ENCODE peak calls at places on chromosomes 12 and 14, in seven cellular contexts. One of them, this sample, is unnamed.

GRCh38 chr12:108235231-108235959 is 103.7 kb downstream of the CMKLR1 start:
- DNase-seq in SK-N-SH: no peak
- DNase-seq in HCT116: no peak
- DNase-seq in K562: no peak
- DNase-seq in HepG2: no peak
- DNase-seq in GM12878: no peak
- DNase-seq in H1: no peak
- DNase-seq in this sample: no peak

GRCh38 chr14:104080557-104081492 is 4.7 kb upstream of the ASPG start:
- DNase-seq in SK-N-SH: no peak
- DNase-seq in HCT116: no peak
- DNase-seq in K562: no peak
- DNase-seq in HepG2: no peak
- DNase-seq in GM12878: no peak
- DNase-seq in H1: no peak
- DNase-seq in this sample: no peak

GRCh38 chr12:52097045-52097666 is 17.7 kb downstream of the SMIM41 start:
- DNase-seq in SK-N-SH: peak
- DNase-seq in HCT116: no peak
- DNase-seq in K562: no peak
- DNase-seq in HepG2: no peak
- DNase-seq in GM12878: no peak
- DNase-seq in H1: no peak
- DNase-seq in this sample: no peak

GRCh38 chr12:89862511-89863331 is 154.1 kb upstream of the ATP2B1 start:
- DNase-seq in SK-N-SH: no peak
- DNase-seq in HCT116: no peak
- DNase-seq in K562: no peak
- DNase-seq in HepG2: no peak
- DNase-seq in GM12878: peak
- DNase-seq in H1: no peak
- DNase-seq in this sample: no peak

GRCh38 chr12:53147181-53147580 is 33.3 kb upstream of the ZNF740 start:
- DNase-seq in SK-N-SH: no peak
- DNase-seq in HCT116: no peak
- DNase-seq in K562: no peak
- DNase-seq in HepG2: no peak
- DNase-seq in GM12878: no peak
- DNase-seq in H1: no peak
- DNase-seq in this sample: no peak

GRCh38 chr14:64857979-64858740 is 21.5 kb downstream of the SPTB start:
- DNase-seq in SK-N-SH: no peak
- DNase-seq in HCT116: no peak
- DNase-seq in K562: no peak
- DNase-seq in HepG2: no peak
- DNase-seq in GM12878: no peak
- DNase-seq in H1: no peak
- DNase-seq in this sample: no peak

GRCh38 chr12:108724054-108724889 is 7.0 kb downstream of the CORO1C start:
- DNase-seq in SK-N-SH: no peak
- DNase-seq in HCT116: no peak
- DNase-seq in K562: no peak
- DNase-seq in HepG2: no peak
- DNase-seq in GM12878: no peak
- DNase-seq in H1: no peak
- DNase-seq in this sample: no peak

GRCh38 chr12:31756977-31757420 is 28.2 kb upstream of the AMN1 start:
- DNase-seq in SK-N-SH: no peak
- DNase-seq in HCT116: peak
- DNase-seq in K562: no peak
- DNase-seq in HepG2: peak
- DNase-seq in GM12878: no peak
- DNase-seq in H1: no peak
- DNase-seq in this sample: no peak

GRCh38 chr12:68264175-68264863 is 10.9 kb upstream of the IL22 start:
- DNase-seq in SK-N-SH: no peak
- DNase-seq in HCT116: no peak
- DNase-seq in K562: no peak
- DNase-seq in HepG2: no peak
- DNase-seq in GM12878: no peak
- DNase-seq in H1: no peak
- DNase-seq in this sample: no peak

GRCh38 chr12:113479578-113480335 is 8.1 kb upstream of the LHX5 start:
- DNase-seq in SK-N-SH: peak
- DNase-seq in HCT116: no peak
- DNase-seq in K562: peak
- DNase-seq in HepG2: peak
- DNase-seq in GM12878: no peak
- DNase-seq in H1: no peak
- DNase-seq in this sample: peak

GRCh38 chr12:47100146-47100545 is 20.4 kb upstream of the AMIGO2 start:
- DNase-seq in SK-N-SH: no peak
- DNase-seq in HCT116: no peak
- DNase-seq in K562: no peak
- DNase-seq in HepG2: no peak
- DNase-seq in GM12878: no peak
- DNase-seq in H1: no peak
- DNase-seq in this sample: no peak

GRCh38 chr14:93219103-93219726 is 12.2 kb downstream of the UBR7 start:
- DNase-seq in SK-N-SH: peak
- DNase-seq in HCT116: peak
- DNase-seq in K562: no peak
- DNase-seq in HepG2: peak
- DNase-seq in GM12878: no peak
- DNase-seq in H1: no peak
- DNase-seq in this sample: peak

GRCh38 chr12:126051611-126052107 is 986.4 kb downstream of the AACS start:
- DNase-seq in SK-N-SH: no peak
- DNase-seq in HCT116: no peak
- DNase-seq in K562: no peak
- DNase-seq in HepG2: no peak
- DNase-seq in GM12878: no peak
- DNase-seq in H1: no peak
- DNase-seq in this sample: peak

GRCh38 chr14:99321236-99321925 is 49.4 kb upstream of the BCL11B start:
- DNase-seq in SK-N-SH: no peak
- DNase-seq in HCT116: no peak
- DNase-seq in K562: no peak
- DNase-seq in HepG2: no peak
- DNase-seq in GM12878: no peak
- DNase-seq in H1: no peak
- DNase-seq in this sample: no peak

GRCh38 chr14:50531595-50532501 is 521 bp downstream of the MAP4K5 start:
- DNase-seq in SK-N-SH: peak
- DNase-seq in HCT116: no peak
- DNase-seq in K562: no peak
- DNase-seq in HepG2: no peak
- DNase-seq in GM12878: no peak
- DNase-seq in H1: peak
- DNase-seq in this sample: peak

GRCh38 chr12:70933133-70933532 is 12.6 kb upstream of the PTPRR start:
- DNase-seq in SK-N-SH: no peak
- DNase-seq in HCT116: no peak
- DNase-seq in K562: no peak
- DNase-seq in HepG2: no peak
- DNase-seq in GM12878: no peak
- DNase-seq in H1: no peak
- DNase-seq in this sample: no peak

GRCh38 chr12:91274886-91275285 is 92.3 kb upstream of the DCN start:
- DNase-seq in SK-N-SH: no peak
- DNase-seq in HCT116: no peak
- DNase-seq in K562: no peak
- DNase-seq in HepG2: no peak
- DNase-seq in GM12878: no peak
- DNase-seq in H1: no peak
- DNase-seq in this sample: no peak

GRCh38 chr12:8127138-8127537 is 3.7 kb downstream of the CLEC4A start:
- DNase-seq in SK-N-SH: no peak
- DNase-seq in HCT116: no peak
- DNase-seq in K562: no peak
- DNase-seq in HepG2: no peak
- DNase-seq in GM12878: no peak
- DNase-seq in H1: no peak
- DNase-seq in this sample: no peak

GRCh38 chr12:80702889-80703605 is 4.4 kb upstream of the MYF6 start:
- DNase-seq in SK-N-SH: no peak
- DNase-seq in HCT116: no peak
- DNase-seq in K562: no peak
- DNase-seq in HepG2: peak
- DNase-seq in GM12878: peak
- DNase-seq in H1: no peak
- DNase-seq in this sample: peak

GRCh38 chr12:122174155-122174845 is at the start of gene IL31:
- DNase-seq in SK-N-SH: no peak
- DNase-seq in HCT116: no peak
- DNase-seq in K562: no peak
- DNase-seq in HepG2: no peak
- DNase-seq in GM12878: no peak
- DNase-seq in H1: no peak
- DNase-seq in this sample: no peak

GRCh38 chr12:57107456-57107855 is 3.7 kb downstream of the STAT6 start:
- DNase-seq in SK-N-SH: no peak
- DNase-seq in HCT116: no peak
- DNase-seq in K562: peak
- DNase-seq in HepG2: no peak
- DNase-seq in GM12878: no peak
- DNase-seq in H1: no peak
- DNase-seq in this sample: no peak

GRCh38 chr14:101475468-101476257 is 85.6 kb upstream of the DIO3 start:
- DNase-seq in SK-N-SH: no peak
- DNase-seq in HCT116: no peak
- DNase-seq in K562: no peak
- DNase-seq in HepG2: peak
- DNase-seq in GM12878: no peak
- DNase-seq in H1: no peak
- DNase-seq in this sample: no peak
- TF ChIP-seq JUND in SK-N-SH: no peak
- TF ChIP-seq JUND in HCT116: no peak
- TF ChIP-seq JUND in K562: no peak
- TF ChIP-seq JUND in HepG2: no peak
- TF ChIP-seq JUND in GM12878: no peak
- TF ChIP-seq JUND in H1: no peak
- TF ChIP-seq JUND in this sample: no peak

DNA sequence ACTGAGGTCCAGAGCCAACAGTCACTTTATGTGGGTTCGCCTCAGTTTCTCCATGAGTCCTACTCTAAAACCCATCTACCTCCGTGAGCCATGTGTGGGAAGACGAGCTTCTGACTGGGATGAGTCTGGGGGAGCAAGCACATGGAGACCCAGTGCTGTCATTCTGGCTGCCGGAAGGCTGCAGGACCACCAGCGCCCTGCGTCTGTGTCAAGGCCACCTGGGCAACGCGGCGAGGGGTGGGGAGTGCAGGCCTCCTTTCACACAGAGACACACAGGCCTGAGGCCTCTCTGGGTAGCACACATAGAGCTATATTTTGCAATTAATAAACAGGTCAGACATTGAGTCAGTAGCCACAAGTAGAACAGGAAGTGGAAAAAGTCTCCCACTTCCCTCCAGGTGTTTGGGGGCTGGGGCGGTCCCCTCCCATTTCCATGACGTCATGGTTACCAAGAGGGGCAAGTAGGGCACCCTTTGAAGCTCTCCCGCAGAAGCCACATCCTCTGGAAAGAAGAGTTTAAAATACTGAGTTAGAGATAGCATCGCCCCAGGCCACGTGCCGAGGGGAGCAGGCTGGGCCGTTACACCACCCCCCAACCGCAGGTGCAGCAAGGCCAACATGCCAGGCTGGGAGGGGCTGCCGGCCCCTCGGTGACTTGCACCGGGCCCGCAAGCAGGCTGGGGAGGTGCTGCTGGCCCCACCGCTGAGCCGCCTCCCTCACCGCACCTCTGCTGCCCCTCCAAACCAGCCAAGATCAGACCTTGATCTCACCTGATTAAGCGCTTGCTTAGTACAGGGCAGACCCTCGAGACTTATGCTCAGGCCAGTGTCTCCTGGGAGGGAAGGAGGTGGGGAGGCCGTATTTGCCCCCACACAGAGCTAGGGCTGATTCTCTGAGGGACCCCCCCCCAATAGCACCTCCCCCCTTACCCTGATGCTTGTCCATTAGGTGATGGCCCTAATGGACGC is 32.7 kb downstream of the DAD1 start:
- DNase-seq in SK-N-SH: no peak
- DNase-seq in HCT116: no peak
- DNase-seq in K562: peak
- DNase-seq in HepG2: no peak
- DNase-seq in GM12878: peak
- DNase-seq in H1: no peak
- DNase-seq in this sample: no peak
- TF ChIP-seq JUND in SK-N-SH: no peak
- TF ChIP-seq JUND in HCT116: no peak
- TF ChIP-seq JUND in K562: peak
- TF ChIP-seq JUND in HepG2: peak
- TF ChIP-seq JUND in GM12878: peak
- TF ChIP-seq JUND in H1: no peak
- TF ChIP-seq JUND in this sample: no peak

DNA sequence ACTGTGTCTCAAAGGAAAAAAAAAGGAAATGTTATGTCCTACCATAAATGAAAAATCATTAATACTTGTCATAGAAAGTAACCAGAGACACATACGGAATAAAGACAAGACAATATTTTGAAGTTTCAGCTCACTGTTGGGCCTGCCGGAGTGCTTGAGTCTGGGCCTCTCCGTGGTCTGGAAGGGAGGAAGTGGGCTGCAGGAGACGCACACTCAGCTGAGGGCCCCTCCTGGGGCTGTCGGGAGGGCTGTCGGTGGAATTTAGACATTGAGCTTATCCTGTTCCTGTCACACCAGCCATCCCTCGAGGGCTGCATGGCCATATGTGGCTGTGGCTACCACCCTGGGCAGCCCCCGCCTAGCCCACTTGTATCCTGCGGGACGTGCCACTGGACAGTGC is 80.6 kb downstream of the DDX51 start:
- DNase-seq in SK-N-SH: no peak
- DNase-seq in HCT116: no peak
- DNase-seq in K562: no peak
- DNase-seq in HepG2: no peak
- DNase-seq in GM12878: no peak
- DNase-seq in H1: no peak
- DNase-seq in this sample: no peak
- TF ChIP-seq JUND in SK-N-SH: no peak
- TF ChIP-seq JUND in HCT116: no peak
- TF ChIP-seq JUND in K562: no peak
- TF ChIP-seq JUND in HepG2: no peak
- TF ChIP-seq JUND in GM12878: no peak
- TF ChIP-seq JUND in H1: no peak
- TF ChIP-seq JUND in this sample: no peak

DNA sequence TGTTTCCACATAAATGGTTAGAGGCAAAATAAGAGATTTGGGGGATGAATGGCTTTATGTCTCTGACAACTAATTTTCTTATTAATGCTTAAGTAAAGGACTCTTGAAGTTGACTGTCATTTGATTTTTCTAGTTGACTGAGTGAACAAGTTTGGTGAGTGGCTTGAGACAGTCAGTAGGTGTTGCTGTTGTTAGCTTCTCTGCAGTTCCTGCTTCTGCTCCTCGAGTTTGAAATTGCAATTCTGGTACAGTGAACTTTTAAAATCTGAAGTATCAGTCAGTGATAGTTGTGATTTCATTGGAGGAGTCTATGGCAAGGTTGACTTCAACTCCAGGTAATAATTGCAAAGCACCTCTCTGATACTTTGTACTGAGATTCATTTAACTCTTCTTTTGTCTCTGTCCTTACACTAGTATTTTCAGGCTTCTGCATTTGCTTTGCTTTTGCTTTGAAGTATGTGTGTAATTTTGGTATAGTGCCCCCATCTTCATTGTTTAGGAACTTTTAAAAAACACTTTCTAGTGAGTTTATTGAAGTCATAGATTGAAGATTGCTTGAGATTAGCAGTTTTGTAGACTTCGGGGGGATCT is 415.5 kb downstream of the PCNX1 start:
- DNase-seq in SK-N-SH: peak
- DNase-seq in HCT116: no peak
- DNase-seq in K562: no peak
- DNase-seq in HepG2: no peak
- DNase-seq in GM12878: peak
- DNase-seq in H1: no peak
- DNase-seq in this sample: peak
- TF ChIP-seq JUND in SK-N-SH: no peak
- TF ChIP-seq JUND in HCT116: no peak
- TF ChIP-seq JUND in K562: no peak
- TF ChIP-seq JUND in HepG2: no peak
- TF ChIP-seq JUND in GM12878: no peak
- TF ChIP-seq JUND in H1: no peak
- TF ChIP-seq JUND in this sample: no peak

This sample was measured in T47D.